ENCODE peak calls at places on chromosome 2, in four cellular contexts. D is tibial artery, V is A549, G is neural progenitor cell. C is an unnamed sample.
A peak's percentile ranks its signal among the peaks of the same experiment; 100 is the strongest.

GRCh38 chr2:64841462-64841861 is 147.7 kb upstream of the SLC1A4 start:
- DNase-seq in D (no peak), V (no peak), G (no peak), C (no peak)

GRCh38 chr2:42060028-42060427 is 12.2 kb downstream of the PKDCC start:
- DNase-seq in D (peak; percentile 66), V (no peak), G (no peak), C (no peak)

GRCh38 chr2:128754246-128754724 is 435.6 kb upstream of the HS6ST1 start:
- DNase-seq in D (no peak), V (no peak), G (no peak), C (no peak)

GRCh38 chr2:133379159-133379558 is 189.1 kb downstream of the NCKAP5 start:
- DNase-seq in D (no peak), V (no peak), G (no peak), C (no peak)

GRCh38 chr2:38201784-38202183 is 125.8 kb upstream of the CYP1B1 start:
- DNase-seq in D (no peak), V (no peak), G (no peak), C (no peak)

GRCh38 chr2:7384773-7385349 is 467.6 kb downstream of the RNF144A start:
- DNase-seq in D (no peak), V (no peak), G (no peak), C (no peak)

GRCh38 chr2:219430633-219431615 is 3.7 kb upstream of the SPEG start:
- DNase-seq in D (peak; percentile 88), V (peak; percentile 46), G (peak; percentile 64), C (peak; percentile 71)

GRCh38 chr2:176464886-176465564 is 195.8 kb downstream of the MTX2 start:
- DNase-seq in D (no peak), V (no peak), G (no peak), C (peak; percentile 54)

GRCh38 chr2:9112079-9112721 is 94.4 kb upstream of the ASAP2 start:
- DNase-seq in D (peak; percentile 82), V (peak; percentile 65), G (no peak), C (no peak)

GRCh38 chr2:177404243-177404642 is 11.7 kb downstream of the AGPS start:
- DNase-seq in D (no peak), V (no peak), G (no peak), C (no peak)

GRCh38 chr2:196482119-196483065 is 157.1 kb upstream of the CCDC150 start:
- DNase-seq in D (no peak), V (no peak), G (no peak), C (no peak)

GRCh38 chr2:55885129-55885943 is 38.2 kb downstream of the EFEMP1 start:
- DNase-seq in D (no peak), V (peak; percentile 74), G (no peak), C (no peak)

GRCh38 chr2:34031097-34031496 is 432.0 kb upstream of the FAM98A start:
- DNase-seq in D (no peak), V (no peak), G (peak; percentile 6), C (no peak)

GRCh38 chr2:238380785-238381184 is 45.9 kb upstream of the ASB1 start:
- DNase-seq in D (no peak), V (no peak), G (no peak), C (no peak)

GRCh38 chr2:70344195-70344594 is 42.3 kb upstream of the FAM136A start:
- DNase-seq in D (no peak), V (no peak), G (no peak), C (no peak)

GRCh38 chr2:200337621-200338020 is 31.1 kb downstream of the SPATS2L start:
- DNase-seq in D (no peak), V (no peak), G (no peak), C (no peak)

DNA sequence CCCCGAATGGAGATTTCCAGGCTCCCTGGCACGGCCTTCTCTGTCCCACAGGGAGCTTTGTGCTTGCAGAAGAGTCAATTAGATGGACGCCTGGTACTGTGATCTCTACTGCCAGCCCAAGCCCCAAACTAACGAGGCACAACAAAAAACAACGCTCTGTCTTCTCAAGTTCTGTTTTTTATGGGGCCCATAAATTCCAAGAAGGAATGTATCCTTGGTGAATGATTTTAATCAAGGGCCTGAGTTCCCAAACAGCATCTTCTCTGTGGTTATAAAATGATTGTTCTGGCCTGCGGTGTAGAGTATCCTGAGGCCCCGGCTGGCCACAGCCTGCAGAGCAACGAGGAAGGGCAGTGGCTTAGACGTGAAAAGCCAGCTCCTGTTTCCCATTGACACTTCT is 219.5 kb downstream of the CLIP4 start:
- DNase-seq in D (no peak), V (no peak), G (no peak), C (no peak)
- TF ChIP-seq CTCF in D (no peak), V (no peak), G (no peak), C (no peak)

GRCh38 chr2:18900691-18901113 is 311.3 kb upstream of the NT5C1B start:
- DNase-seq in D (peak; percentile 74), V (no peak), G (no peak), C (no peak)
- H3K4me1 ChIP-seq in D (no peaks in the 10 kb centered on the region), V (no peaks in the 10 kb centered on the region), G (no peaks in the 10 kb centered on the region), C (peaks cover 11% of the 10 kb centered on the region)

GRCh38 chr2:74201196-74201595 is 2.8 kb downstream of the MTHFD2 start:
- DNase-seq in D (no peak), V (no peak), G (no peak), C (peak; percentile 29)
- H3K4me3 ChIP-seq in D (peak overlapping the region; percentile 91), V (peak overlapping the region; percentile 94), G (no peak overlapping the region), C (peak overlapping the region; percentile 97)

GRCh38 chr2:203812294-203813221 is 55.0 kb upstream of the CTLA4 start:
- DNase-seq in D (no peak), V (no peak), G (no peak), C (no peak)
- TF ChIP-seq CTCF in D (no peak), V (no peak), G (no peak), C (no peak)

GRCh38 chr2:62195421-62196277 is at the start of gene B3GNT2:
- DNase-seq in D (peak; percentile 88), V (peak; percentile 70), G (peak; percentile 93), C (peak; percentile 92)
- H3K4me1 ChIP-seq in D (no peaks in the 10 kb centered on the region), V (peaks cover 30% of the 10 kb centered on the region), G (peaks cover 27% of the 10 kb centered on the region), C (peaks cover 5% of the 10 kb centered on the region)

DNA sequence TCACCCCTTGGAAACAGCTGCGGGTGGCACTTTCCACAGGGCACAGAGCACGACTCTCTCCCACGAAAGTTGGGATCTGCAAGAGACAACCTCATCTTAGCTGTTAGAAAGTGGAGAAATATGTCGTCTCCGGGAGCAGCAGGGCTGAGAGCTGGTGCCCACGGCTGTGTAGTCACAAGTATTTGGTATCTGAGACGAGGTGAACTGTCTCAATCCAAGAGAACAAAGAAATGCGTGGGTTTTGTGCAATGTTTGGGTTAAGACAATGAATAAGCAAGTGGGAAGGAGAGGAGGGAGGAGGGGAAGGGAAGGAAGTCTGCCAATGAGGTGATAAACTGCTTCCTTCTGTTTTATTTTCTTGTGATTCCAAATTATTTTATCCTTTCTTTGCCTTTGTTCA is 18.1 kb downstream of the DYTN start:
- DNase-seq in D (no peak), V (no peak), G (no peak), C (no peak)
- H3K4me3 ChIP-seq in D (no peak overlapping the region), V (no peak overlapping the region), G (no peak overlapping the region), C (no peak overlapping the region)

GRCh38 chr2:60567092-60567491 is 13.6 kb upstream of the BCL11A start:
- DNase-seq in D (no peak), V (no peak), G (no peak), C (no peak)

GRCh38 chr2:60567919-60568874 is 14.7 kb upstream of the BCL11A start:
- DNase-seq in D (no peak), V (no peak), G (no peak), C (no peak)

GRCh38 chr2:60569680-60570111 is 16.2 kb upstream of the BCL11A start:
- DNase-seq in D (no peak), V (no peak), G (peak; percentile 51), C (peak; percentile 63)

GRCh38 chr2:60560734-60561649 is 7.5 kb upstream of the BCL11A start:
- DNase-seq in D (no peak), V (peak; percentile 31), G (peak; percentile 56), C (no peak)

DNA sequence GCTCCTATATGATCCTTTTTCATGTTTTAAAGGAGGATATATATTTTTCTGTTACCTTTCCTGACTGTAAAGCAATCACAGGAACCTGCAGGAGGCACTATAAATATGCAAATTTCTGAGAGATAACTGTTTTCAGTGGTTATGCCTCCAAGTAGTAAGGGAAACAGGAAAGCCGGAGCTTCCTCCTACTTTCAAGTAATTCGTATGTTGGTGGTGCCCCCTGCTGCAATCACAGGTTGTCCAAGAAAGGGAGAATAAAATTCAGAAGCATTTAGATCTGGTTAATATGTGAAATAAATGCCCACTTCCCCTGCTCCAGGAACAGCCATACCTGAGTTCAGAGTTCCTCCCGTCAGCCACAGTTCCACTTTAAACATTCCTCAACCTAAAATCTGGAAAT is 12.0 kb upstream of the BCL11A start:
- DNase-seq in D (no peak), V (peak; percentile 42), G (peak; percentile 50), C (no peak)
- TF ChIP-seq CTCF in D (no peak), V (peak; percentile 27), G (peak; percentile 49), C (peak; percentile 57)

GRCh38 chr2:69020496-69020895 is 7.5 kb downstream of the ANTXR1 start:
- DNase-seq in D (no peak), V (no peak), G (no peak), C (no peak)
- H3K4me1 ChIP-seq in D (no peaks in the 10 kb centered on the region), V (peaks cover 87% of the 10 kb centered on the region), G (no peaks in the 10 kb centered on the region), C (no peaks in the 10 kb centered on the region)

C was measured in endodermal cell.